ENCODE peak calls at places on chromosomes 2 and 18, in ten cellular contexts. I, U, N, X, B, V, A, P, O and C are unnamed samples.

GRCh38 chr2:24527536-24527935 is 36.5 kb downstream of the NCOA1 start:
- DNase-seq in P (no peak), B (no peak), A (no peak), V (no peak), N (no peak), X (no peak), O (no peak), I (no peak), U (no peak), C (no peak)

GRCh38 chr2:186891219-186891621 is 42.2 kb upstream of the ZSWIM2 start:
- DNase-seq in X (no peak), I (no peak), U (no peak), B (no peak), O (no peak), P (no peak), V (no peak), A (peak; percentile 45), N (no peak), C (no peak)

GRCh38 chr18:74196220-74197119 is 48.1 kb downstream of the TIMM21 start:
- DNase-seq in A (peak; percentile 70), P (peak; percentile 53), N (peak; percentile 65), I (peak; percentile 37), B (peak; percentile 50), X (peak; percentile 35), V (peak; percentile 56), O (peak; percentile 59), U (peak; percentile 62), C (no peak)

GRCh38 chr18:75544496-75544895 is 117.0 kb upstream of the SMIM21 start:
- DNase-seq in I (no peak), P (no peak), X (no peak), A (peak; percentile 24), U (no peak), B (peak; percentile 5), V (no peak), O (no peak), N (no peak), C (no peak)

GRCh38 chr2:63444565-63445288 is 143.6 kb downstream of the WDPCP start:
- DNase-seq in O (no peak), I (no peak), X (no peak), V (no peak), P (no peak), B (no peak), N (no peak), U (no peak), A (no peak), C (no peak)

GRCh38 chr2:54757496-54757895 is 34.0 kb downstream of the EML6 start:
- DNase-seq in O (peak; percentile 37), V (no peak), B (no peak), I (no peak), X (no peak), N (peak; percentile 7), U (no peak), A (peak; percentile 39), P (no peak), C (peak; percentile 73)

GRCh38 chr18:79361766-79362522 is 33.8 kb upstream of the NFATC1 start:
- DNase-seq in N (no peak), B (no peak), O (no peak), A (peak; percentile 24), U (no peak), X (no peak), P (no peak), I (no peak), V (no peak), C (peak; percentile 52)

GRCh38 chr2:159200498-159200897 is 86.0 kb downstream of the WDSUB1 start:
- DNase-seq in O (no peak), P (no peak), B (no peak), I (no peak), V (no peak), N (no peak), X (no peak), U (no peak), A (no peak), C (no peak)

GRCh38 chr18:26657618-26658581 is 109.5 kb upstream of the KCTD1 start:
- DNase-seq in I (no peak), O (no peak), N (no peak), X (no peak), A (no peak), P (no peak), V (no peak), U (no peak), B (no peak), C (no peak)

GRCh38 chr18:8797206-8797605 is 91.8 kb downstream of the MTCL1 start:
- DNase-seq in I (no peak), A (peak; percentile 50), O (no peak), P (no peak), V (no peak), X (no peak), B (no peak), U (no peak), N (no peak), C (peak; percentile 34)

GRCh38 chr2:204021290-204022081 is 84.9 kb downstream of the ICOS start:
- DNase-seq in A (no peak), X (no peak), N (no peak), I (no peak), B (no peak), O (no peak), U (no peak), P (no peak), V (no peak), C (no peak)

GRCh38 chr18:26322892-26323653 is 96.8 kb downstream of the TAF4B start:
- DNase-seq in B (no peak), V (no peak), U (no peak), A (peak; percentile 39), O (no peak), I (no peak), P (no peak), N (no peak), X (no peak), C (no peak)

GRCh38 chr18:58612239-58613055 is 16.4 kb downstream of the ALPK2 start:
- DNase-seq in B (no peak), X (no peak), P (no peak), V (no peak), A (peak; percentile 93), O (no peak), N (no peak), U (no peak), I (no peak), C (peak; percentile 59)

GRCh38 chr18:35642802-35643201 is 61.3 kb downstream of the GALNT1 start:
- DNase-seq in B (no peak), I (no peak), X (no peak), U (no peak), A (no peak), V (no peak), N (no peak), O (no peak), P (no peak), C (peak; percentile 82)

GRCh38 chr2:19989681-19990415 is at the start of gene WDR35:
- DNase-seq in I (peak; percentile 88), N (peak; percentile 92), P (peak; percentile 90), O (peak; percentile 94), V (peak; percentile 83), X (peak; percentile 96), A (peak; percentile 90), U (peak; percentile 96), B (peak; percentile 89), C (peak; percentile 93)

GRCh38 chr2:159738509-159739390 is 26.4 kb downstream of the MARCHF7 start:
- DNase-seq in P (no peak), I (no peak), X (no peak), B (no peak), U (no peak), O (no peak), V (peak; percentile 73), N (no peak), A (no peak), C (peak; percentile 57)

GRCh38 chr2:54000524-54000923 is 29.7 kb upstream of the PSME4 start:
- DNase-seq in V (no peak), B (no peak), P (no peak), X (no peak), I (no peak), U (no peak), A (no peak), N (no peak), O (no peak), C (no peak)

GRCh38 chr2:192087398-192087958 is 107.3 kb downstream of the TMEFF2 start:
- DNase-seq in V (no peak), P (no peak), B (peak; percentile 25), X (no peak), A (peak; percentile 33), N (no peak), O (no peak), I (no peak), U (no peak), C (no peak)

GRCh38 chr2:118118479-118118878 is 30.2 kb downstream of the INSIG2 start:
- DNase-seq in O (no peak), X (no peak), U (no peak), I (no peak), A (no peak), N (no peak), P (no peak), V (no peak), B (no peak), C (peak; percentile 58)

GRCh38 chr2:105800036-105800755 is 55.5 kb downstream of the NCK2 start:
- DNase-seq in X (no peak), V (peak; percentile 95), I (no peak), O (no peak), A (peak; percentile 51), B (no peak), N (no peak), U (no peak), P (no peak), C (no peak)

GRCh38 chr2:72057308-72057707 is 90.4 kb downstream of the CYP26B1 start:
- DNase-seq in I (no peak), B (no peak), X (no peak), A (no peak), U (no peak), P (no peak), V (peak; percentile 43), N (no peak), O (no peak), C (no peak)

GRCh38 chr2:109137616-109138015 is 8.6 kb downstream of the SH3RF3 start:
- DNase-seq in B (no peak), V (no peak), N (no peak), A (no peak), P (no peak), X (no peak), O (no peak), I (no peak), U (no peak), C (no peak)

GRCh38 chr2:241821460-241822263 is 12.7 kb downstream of the NEU4 start:
- DNase-seq in O (peak; percentile 26), U (no peak), A (no peak), I (no peak), X (no peak), V (no peak), N (no peak), B (no peak), P (no peak), C (peak; percentile 38)

GRCh38 chr2:227414846-227415245 is 27.1 kb upstream of the SCYGR1 start:
- DNase-seq in A (peak; percentile 95), P (no peak), B (no peak), O (no peak), X (no peak), U (no peak), I (no peak), V (peak; percentile 71), N (no peak), C (no peak)

GRCh38 chr2:127170452-127171197 is 49.5 kb downstream of the CYP27C1 start:
- DNase-seq in P (no peak), N (no peak), B (no peak), A (no peak), U (no peak), V (peak; percentile 20), O (no peak), X (no peak), I (no peak), C (peak; percentile 59)

GRCh38 chr18:25896178-25896780 is 194.1 kb downstream of the SS18 start:
- DNase-seq in B (peak; percentile 25), N (peak; percentile 34), X (peak; percentile 33), P (no peak), I (no peak), O (peak; percentile 23), A (peak; percentile 51), V (peak; percentile 42), U (peak; percentile 70), C (no peak)

GRCh38 chr2:178482437-178482836 is 2.2 kb downstream of the PLEKHA3 start:
- DNase-seq in I (no peak), P (no peak), O (peak; percentile 11), N (peak; percentile 23), B (no peak), U (no peak), V (peak; percentile 30), X (no peak), A (peak; percentile 8), C (no peak)

GRCh38 chr2:222284466-222284865 is 14.3 kb downstream of the PAX3 start:
- DNase-seq in X (no peak), I (no peak), N (no peak), A (no peak), B (no peak), V (no peak), U (no peak), O (no peak), P (no peak), C (no peak)